ENCODE peak calls at places on chromosomes 16 and 17, in seven cellular contexts. One of them, this sample, is unnamed.

GRCh38 chr17:73165616-73166404 is 1.0 kb downstream of the SSTR2 start:
- DNase-seq in IMR-90: no peak
- DNase-seq in Peyer's patch: no peak
- DNase-seq in A549: no peak
- DNase-seq in CD8-positive, alpha-beta T cell: no peak
- DNase-seq in OCI-LY7: no peak
- DNase-seq in brain microvascular endothelial cell: no peak
- DNase-seq in this sample: no peak

GRCh38 chr16:57304169-57305061 is 19.9 kb upstream of the PLLP start:
- DNase-seq in IMR-90: peak
- DNase-seq in Peyer's patch: no peak
- DNase-seq in A549: peak
- DNase-seq in CD8-positive, alpha-beta T cell: no peak
- DNase-seq in OCI-LY7: no peak
- DNase-seq in brain microvascular endothelial cell: peak
- DNase-seq in this sample: no peak

GRCh38 chr17:42554250-42555121 is 1.8 kb downstream of the HSD17B1 start:
- DNase-seq in IMR-90: peak
- DNase-seq in Peyer's patch: peak
- DNase-seq in A549: peak
- DNase-seq in CD8-positive, alpha-beta T cell: peak
- DNase-seq in OCI-LY7: peak
- DNase-seq in brain microvascular endothelial cell: peak
- DNase-seq in this sample: no peak

GRCh38 chr17:47875586-47875985 is 20.4 kb upstream of the SP2 start:
- DNase-seq in IMR-90: no peak
- DNase-seq in Peyer's patch: no peak
- DNase-seq in A549: no peak
- DNase-seq in CD8-positive, alpha-beta T cell: no peak
- DNase-seq in OCI-LY7: no peak
- DNase-seq in brain microvascular endothelial cell: no peak
- DNase-seq in this sample: no peak

GRCh38 chr17:10631048-10631700 is 25.9 kb downstream of the MYH3 start:
- DNase-seq in IMR-90: peak
- DNase-seq in Peyer's patch: no peak
- DNase-seq in A549: peak
- DNase-seq in CD8-positive, alpha-beta T cell: no peak
- DNase-seq in OCI-LY7: no peak
- DNase-seq in brain microvascular endothelial cell: no peak
- DNase-seq in this sample: no peak

GRCh38 chr17:47695664-47696376 is 1.9 kb downstream of the TBKBP1 start:
- DNase-seq in IMR-90: no peak
- DNase-seq in Peyer's patch: no peak
- DNase-seq in A549: no peak
- DNase-seq in CD8-positive, alpha-beta T cell: no peak
- DNase-seq in OCI-LY7: no peak
- DNase-seq in brain microvascular endothelial cell: no peak
- DNase-seq in this sample: no peak

GRCh38 chr16:13909872-13910303 is 10.1 kb upstream of the ERCC4 start:
- DNase-seq in IMR-90: peak
- DNase-seq in Peyer's patch: no peak
- DNase-seq in A549: peak
- DNase-seq in CD8-positive, alpha-beta T cell: no peak
- DNase-seq in OCI-LY7: no peak
- DNase-seq in brain microvascular endothelial cell: peak
- DNase-seq in this sample: peak

GRCh38 chr16:81445143-81445922 is 725 bp downstream of the CMIP start:
- DNase-seq in IMR-90: peak
- DNase-seq in Peyer's patch: peak
- DNase-seq in A549: no peak
- DNase-seq in CD8-positive, alpha-beta T cell: peak
- DNase-seq in OCI-LY7: peak
- DNase-seq in brain microvascular endothelial cell: no peak
- DNase-seq in this sample: no peak

GRCh38 chr17:15262291-15263205 is 2.6 kb downstream of the PMP22 start:
- DNase-seq in IMR-90: peak
- DNase-seq in Peyer's patch: peak
- DNase-seq in A549: peak
- DNase-seq in CD8-positive, alpha-beta T cell: no peak
- DNase-seq in OCI-LY7: no peak
- DNase-seq in brain microvascular endothelial cell: no peak
- DNase-seq in this sample: peak

GRCh38 chr17:54451051-54451450 is 449.6 kb upstream of the TOM1L1 start:
- DNase-seq in IMR-90: no peak
- DNase-seq in Peyer's patch: no peak
- DNase-seq in A549: no peak
- DNase-seq in CD8-positive, alpha-beta T cell: no peak
- DNase-seq in OCI-LY7: no peak
- DNase-seq in brain microvascular endothelial cell: no peak
- DNase-seq in this sample: no peak

DNA sequence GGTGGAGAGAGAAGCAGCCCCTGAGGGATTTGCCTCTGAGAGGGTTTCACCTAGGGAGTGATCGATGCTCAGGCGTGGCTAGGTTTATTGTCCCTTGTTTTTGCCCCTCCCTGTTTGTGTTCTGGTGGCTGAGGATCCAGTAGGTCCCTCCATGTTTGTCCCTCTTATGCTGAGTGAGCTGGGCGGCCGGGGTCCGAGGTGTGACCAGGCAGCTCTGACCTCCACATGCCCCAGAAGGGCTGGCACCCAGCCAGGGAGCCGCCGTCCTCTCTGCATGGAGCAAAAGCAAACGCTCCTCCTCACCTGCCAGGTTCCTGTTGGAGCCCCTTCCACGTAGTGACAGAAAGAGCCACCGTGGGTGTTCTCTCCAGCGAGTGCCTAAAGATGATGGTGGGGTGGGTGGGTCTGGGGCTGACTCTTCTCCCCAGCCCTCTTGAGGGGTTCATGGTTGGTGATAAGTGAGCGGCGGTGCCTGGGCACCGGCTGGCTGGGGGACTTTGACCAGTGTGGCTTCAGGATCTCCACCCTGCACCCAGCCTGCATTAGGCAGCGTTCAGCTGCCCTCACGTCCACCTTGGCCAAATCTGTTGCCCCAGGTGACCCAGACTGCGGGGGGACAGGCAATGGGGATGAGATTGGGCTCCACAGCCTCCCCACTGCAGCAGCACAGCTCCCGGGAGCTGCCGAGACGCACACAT is 14.1 kb upstream of the NUDT16L1 start:
- DNase-seq in IMR-90: no peak
- DNase-seq in Peyer's patch: no peak
- DNase-seq in A549: no peak
- DNase-seq in CD8-positive, alpha-beta T cell: no peak
- DNase-seq in OCI-LY7: no peak
- DNase-seq in brain microvascular endothelial cell: no peak
- DNase-seq in this sample: no peak
- H3K4me3 ChIP-seq in IMR-90: no peak
- H3K4me3 ChIP-seq in Peyer's patch: peak
- H3K4me3 ChIP-seq in A549: no peak
- H3K4me3 ChIP-seq in CD8-positive, alpha-beta T cell: no peak
- H3K4me3 ChIP-seq in OCI-LY7: no peak
- H3K4me3 ChIP-seq in brain microvascular endothelial cell: no peak
- H3K4me3 ChIP-seq in this sample: no peak

DNA sequence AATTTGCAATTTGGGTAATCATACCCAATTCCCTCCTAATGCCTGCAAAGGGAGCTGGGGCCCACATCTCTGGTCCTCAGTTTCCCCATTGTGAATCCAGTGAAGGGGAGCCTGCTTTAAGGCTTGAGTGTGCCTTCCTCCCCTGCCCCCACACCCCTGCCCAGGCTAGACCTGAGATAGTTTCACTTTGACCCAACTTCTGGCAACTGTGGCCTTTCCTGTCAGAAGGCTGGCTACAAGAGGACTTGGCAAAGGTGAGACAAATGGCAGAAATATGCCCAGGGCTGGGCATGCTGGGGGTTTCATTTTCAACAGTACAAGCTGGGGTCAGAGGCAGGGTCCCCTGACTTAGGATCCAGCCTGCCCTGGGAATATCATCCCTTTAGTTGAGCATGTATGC is 10.0 kb downstream of the SOCS1 start:
- DNase-seq in IMR-90: no peak
- DNase-seq in Peyer's patch: no peak
- DNase-seq in A549: no peak
- DNase-seq in CD8-positive, alpha-beta T cell: no peak
- DNase-seq in OCI-LY7: no peak
- DNase-seq in brain microvascular endothelial cell: no peak
- DNase-seq in this sample: no peak
- H3K27ac ChIP-seq in IMR-90: no peak
- H3K27ac ChIP-seq in Peyer's patch: no peak
- H3K27ac ChIP-seq in A549: no peak
- H3K27ac ChIP-seq in CD8-positive, alpha-beta T cell: no peak
- H3K27ac ChIP-seq in OCI-LY7: no peak
- H3K27ac ChIP-seq in brain microvascular endothelial cell: no peak
- H3K27ac ChIP-seq in this sample: no peak

GRCh38 chr17:2067559-2067958 is 12.7 kb downstream of the HIC1 start:
- DNase-seq in IMR-90: peak
- DNase-seq in Peyer's patch: no peak
- DNase-seq in A549: no peak
- DNase-seq in CD8-positive, alpha-beta T cell: no peak
- DNase-seq in OCI-LY7: no peak
- DNase-seq in brain microvascular endothelial cell: no peak
- DNase-seq in this sample: no peak

GRCh38 chr17:2068589-2069051 is 13.7 kb downstream of the HIC1 start:
- DNase-seq in IMR-90: peak
- DNase-seq in Peyer's patch: no peak
- DNase-seq in A549: no peak
- DNase-seq in CD8-positive, alpha-beta T cell: no peak
- DNase-seq in OCI-LY7: peak
- DNase-seq in brain microvascular endothelial cell: no peak
- DNase-seq in this sample: no peak

GRCh38 chr17:2067048-2067452 is 12.1 kb downstream of the HIC1 start:
- DNase-seq in IMR-90: no peak
- DNase-seq in Peyer's patch: no peak
- DNase-seq in A549: no peak
- DNase-seq in CD8-positive, alpha-beta T cell: no peak
- DNase-seq in OCI-LY7: no peak
- DNase-seq in brain microvascular endothelial cell: no peak
- DNase-seq in this sample: no peak

GRCh38 chr17:2070241-2071023 is 15.5 kb downstream of the HIC1 start:
- DNase-seq in IMR-90: no peak
- DNase-seq in Peyer's patch: no peak
- DNase-seq in A549: no peak
- DNase-seq in CD8-positive, alpha-beta T cell: no peak
- DNase-seq in OCI-LY7: no peak
- DNase-seq in brain microvascular endothelial cell: no peak
- DNase-seq in this sample: no peak

GRCh38 chr17:2068101-2068518 is 13.2 kb downstream of the HIC1 start:
- DNase-seq in IMR-90: peak
- DNase-seq in Peyer's patch: no peak
- DNase-seq in A549: no peak
- DNase-seq in CD8-positive, alpha-beta T cell: no peak
- DNase-seq in OCI-LY7: no peak
- DNase-seq in brain microvascular endothelial cell: peak
- DNase-seq in this sample: no peak
- TF ChIP-seq CTCF in IMR-90: peak
- TF ChIP-seq CTCF in Peyer's patch: no peak
- TF ChIP-seq CTCF in A549: no peak
- TF ChIP-seq CTCF in CD8-positive, alpha-beta T cell: no peak
- TF ChIP-seq CTCF in OCI-LY7: no peak
- TF ChIP-seq CTCF in brain microvascular endothelial cell: peak
- TF ChIP-seq CTCF in this sample: peak

GRCh38 chr17:44628234-44629188 is 27.8 kb upstream of the MEIOC start:
- DNase-seq in IMR-90: no peak
- DNase-seq in Peyer's patch: peak
- DNase-seq in A549: no peak
- DNase-seq in CD8-positive, alpha-beta T cell: no peak
- DNase-seq in OCI-LY7: peak
- DNase-seq in brain microvascular endothelial cell: no peak
- DNase-seq in this sample: no peak
- H3K4me3 ChIP-seq in IMR-90: no peak
- H3K4me3 ChIP-seq in Peyer's patch: no peak
- H3K4me3 ChIP-seq in A549: no peak
- H3K4me3 ChIP-seq in CD8-positive, alpha-beta T cell: no peak
- H3K4me3 ChIP-seq in OCI-LY7: peak
- H3K4me3 ChIP-seq in brain microvascular endothelial cell: no peak
- H3K4me3 ChIP-seq in this sample: no peak

DNA sequence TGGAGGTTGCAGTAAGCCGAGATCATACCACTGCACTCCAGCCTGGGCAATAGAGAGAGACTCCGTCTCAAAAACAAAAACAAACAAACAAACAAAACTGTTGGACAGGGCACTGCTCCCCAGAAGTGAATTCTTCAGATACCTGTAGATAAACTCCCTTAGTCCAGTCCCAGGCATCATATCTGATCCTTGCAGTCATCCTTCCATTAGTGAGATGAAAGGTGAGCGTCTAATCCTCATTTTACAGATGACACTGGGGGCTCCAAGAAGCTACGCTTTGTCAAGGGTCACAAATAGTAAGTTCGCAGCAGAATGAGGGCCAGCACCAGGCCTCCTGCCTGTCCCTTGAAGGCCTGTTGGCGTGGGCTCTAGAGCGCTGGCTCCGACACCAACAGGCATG is 102.0 kb downstream of the OR1D5 start:
- DNase-seq in IMR-90: no peak
- DNase-seq in Peyer's patch: no peak
- DNase-seq in A549: no peak
- DNase-seq in CD8-positive, alpha-beta T cell: no peak
- DNase-seq in OCI-LY7: no peak
- DNase-seq in brain microvascular endothelial cell: no peak
- DNase-seq in this sample: no peak
- H3K27ac ChIP-seq in IMR-90: no peak
- H3K27ac ChIP-seq in Peyer's patch: no peak
- H3K27ac ChIP-seq in A549: peak
- H3K27ac ChIP-seq in CD8-positive, alpha-beta T cell: no peak
- H3K27ac ChIP-seq in OCI-LY7: no peak
- H3K27ac ChIP-seq in brain microvascular endothelial cell: no peak
- H3K27ac ChIP-seq in this sample: no peak

DNA sequence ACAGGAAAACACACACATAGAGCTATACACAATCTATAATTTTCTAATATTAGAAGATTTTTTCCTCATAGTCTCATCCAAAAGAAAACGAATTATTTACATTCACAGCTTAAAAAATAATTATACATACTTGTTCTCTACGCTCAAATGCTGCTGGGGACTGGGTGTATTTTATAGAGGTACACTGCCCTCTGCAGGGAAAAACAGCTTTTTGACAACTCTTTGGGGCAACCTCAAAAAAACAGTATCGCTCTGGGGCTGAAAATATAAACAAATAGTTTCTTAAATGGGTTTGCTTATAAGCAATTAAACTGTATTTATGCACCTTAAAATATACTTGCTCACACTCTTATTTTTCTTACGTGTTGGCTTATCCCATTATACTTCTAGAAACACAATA is 261.8 kb upstream of the PSMD7 start:
- DNase-seq in IMR-90: peak
- DNase-seq in Peyer's patch: no peak
- DNase-seq in A549: peak
- DNase-seq in CD8-positive, alpha-beta T cell: no peak
- DNase-seq in OCI-LY7: peak
- DNase-seq in brain microvascular endothelial cell: peak
- DNase-seq in this sample: no peak
- TF ChIP-seq CTCF in IMR-90: peak
- TF ChIP-seq CTCF in Peyer's patch: no peak
- TF ChIP-seq CTCF in A549: peak
- TF ChIP-seq CTCF in CD8-positive, alpha-beta T cell: no peak
- TF ChIP-seq CTCF in OCI-LY7: peak
- TF ChIP-seq CTCF in brain microvascular endothelial cell: peak
- TF ChIP-seq CTCF in this sample: peak

This sample was measured in AG04450.